ENCODE peak calls at places on chromosome 4, in eight cellular contexts. X, J, K, N, W, G, M and V are unnamed samples.

GRCh38 chr4:48602763-48603162 is 112.7 kb downstream of the ZAR1 start:
- DNase-seq in N (no peak), X (no peak), J (no peak), K (no peak), G (peak), M (no peak), W (no peak), V (no peak)

GRCh38 chr4:159484049-159484448 is 381.2 kb downstream of the RAPGEF2 start:
- DNase-seq in J (no peak), G (peak), N (no peak), M (no peak), X (no peak), K (no peak), W (no peak), V (no peak)

GRCh38 chr4:78552398-78553396 is 1.1 kb downstream of the ANXA3 start:
- DNase-seq in G (peak), M (no peak), W (no peak), N (peak), J (no peak), X (no peak), K (no peak), V (no peak)

GRCh38 chr4:152476796-152477195 is 59.1 kb downstream of the FBXW7 start:
- DNase-seq in W (no peak), N (no peak), G (no peak), J (no peak), M (no peak), X (no peak), K (no peak), V (no peak)

GRCh38 chr4:182925298-182925738 is 8.1 kb upstream of the DCTD start:
- DNase-seq in J (no peak), X (peak), N (peak), W (peak), M (peak), G (peak), K (peak), V (no peak)

GRCh38 chr4:28360681-28361080 is 1500.0 kb downstream of the STIM2 start:
- DNase-seq in W (no peak), G (no peak), K (no peak), M (no peak), X (no peak), J (no peak), N (no peak), V (no peak)

GRCh38 chr4:150117094-150117493 is 38.8 kb downstream of the DCLK2 start:
- DNase-seq in J (no peak), K (no peak), X (peak), M (no peak), N (no peak), G (peak), W (peak), V (no peak)

GRCh38 chr4:162349395-162349794 is 185.6 kb upstream of the FSTL5 start:
- DNase-seq in W (no peak), J (no peak), X (no peak), K (no peak), N (no peak), M (no peak), G (no peak), V (no peak)

GRCh38 chr4:48372272-48372671 is 30.9 kb downstream of the SLAIN2 start:
- DNase-seq in W (no peak), M (no peak), G (no peak), K (no peak), X (no peak), N (no peak), J (no peak), V (no peak)

GRCh38 chr4:112170451-112170993 is 25.3 kb downstream of the FAM241A start:
- DNase-seq in J (no peak), M (no peak), K (no peak), X (no peak), N (peak), G (peak), W (no peak), V (peak)

GRCh38 chr4:100631281-100631968 is 113.6 kb upstream of the EMCN start:
- DNase-seq in N (no peak), K (no peak), M (no peak), J (no peak), G (no peak), X (no peak), W (no peak), V (no peak)

GRCh38 chr4:100641326-100641725 is 123.5 kb upstream of the EMCN start:
- DNase-seq in N (no peak), G (no peak), X (no peak), K (no peak), W (no peak), J (no peak), M (no peak), V (no peak)

GRCh38 chr4:100632163-100632562 is 114.3 kb upstream of the EMCN start:
- DNase-seq in M (no peak), K (peak), G (no peak), N (no peak), W (no peak), X (no peak), J (no peak), V (no peak)

GRCh38 chr4:100633269-100633668 is 115.4 kb upstream of the EMCN start:
- DNase-seq in J (no peak), G (no peak), K (no peak), X (no peak), M (no peak), N (no peak), W (no peak), V (no peak)

DNA sequence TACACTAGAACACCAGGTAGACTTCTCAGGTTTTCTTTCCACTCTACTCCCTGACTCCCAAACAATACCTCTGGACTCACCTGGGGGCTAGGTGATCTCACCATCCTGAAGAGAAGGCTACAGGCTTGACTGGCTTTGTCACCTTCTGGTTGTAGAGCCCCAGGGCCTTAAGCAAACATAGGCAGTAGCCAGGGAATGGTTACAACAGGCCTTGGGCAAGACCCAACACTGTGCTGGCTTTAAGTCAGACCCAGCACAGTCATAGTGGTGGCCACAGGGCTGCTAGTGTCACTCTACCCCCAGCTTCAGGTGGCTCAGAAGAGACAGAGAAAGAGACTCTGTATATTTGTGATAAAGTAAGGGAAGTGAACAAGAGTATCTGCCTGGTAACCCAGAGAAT is 118.1 kb upstream of the EMCN start:
- DNase-seq in W (no peak), N (no peak), M (no peak), G (no peak), J (no peak), K (no peak), X (no peak), V (no peak)
- TF ChIP-seq CTCF in W (no peak), N (no peak), M (no peak), G (no peak), J (no peak), K (no peak), X (no peak), V (no peak)

GRCh38 chr4:31088600-31089230 is 368.5 kb downstream of the PCDH7 start:
- DNase-seq in M (no peak), G (peak), N (no peak), X (no peak), K (no peak), J (no peak), W (no peak), V (no peak)

GRCh38 chr4:31084806-31085416 is 364.7 kb downstream of the PCDH7 start:
- DNase-seq in N (no peak), X (no peak), G (peak), J (no peak), K (no peak), M (no peak), W (no peak), V (no peak)

GRCh38 chr4:31086771-31087330 is 366.7 kb downstream of the PCDH7 start:
- DNase-seq in G (peak), K (no peak), N (no peak), J (no peak), W (no peak), X (no peak), M (no peak), V (no peak)

GRCh38 chr4:31083451-31083850 is 363.3 kb downstream of the PCDH7 start:
- DNase-seq in J (no peak), K (no peak), W (no peak), G (no peak), M (no peak), N (no peak), X (no peak), V (no peak)

GRCh38 chr4:31085736-31086135 is 365.6 kb downstream of the PCDH7 start:
- DNase-seq in M (no peak), X (no peak), K (no peak), W (no peak), J (no peak), N (no peak), G (no peak), V (no peak)
- H3K4me3 ChIP-seq in M (no peak), X (no peak), K (no peak), W (no peak), J (no peak), N (no peak), G (no peak), V (no peak)

GRCh38 chr4:94746746-94747145 is 11.0 kb upstream of the BMPR1B start:
- DNase-seq in J (no peak), K (no peak), N (no peak), W (no peak), G (no peak), M (no peak), X (no peak), V (no peak)
- TF ChIP-seq CTCF in J (no peak), K (no peak), N (no peak), W (peak), G (no peak), M (no peak), X (no peak), V (no peak)

GRCh38 chr4:185005209-185005819 is 13.0 kb upstream of the HELT start:
- DNase-seq in X (peak), M (peak), W (peak), J (peak), G (peak), K (peak), N (peak), V (peak)
- H3K4me3 ChIP-seq in X (no peak), M (no peak), W (peak), J (peak), G (peak), K (no peak), N (peak), V (no peak)